ENCODE peak calls at places on chromosomes 7 and 10, in eight cellular contexts. S is Panc1, G is nephron progenitor cell, N is HFFc6, J is GM13977, U is GM12864, C is GM12865, T is AG09319. O is an unnamed sample.

GRCh38 chr10:21702633-21703111 is 168.6 kb downstream of the MLLT10 start:
- DNase-seq in S (no peak), C (peak), T (no peak), G (no peak), N (no peak), U (peak), J (peak), O (no peak)

GRCh38 chr7:70480913-70481579 is 650.9 kb upstream of the GALNT17 start:
- DNase-seq in U (no peak), C (no peak), J (no peak), N (no peak), G (no peak), S (no peak), T (no peak), O (no peak)

GRCh38 chr7:44145969-44146897 is 5.1 kb upstream of the MYL7 start:
- DNase-seq in C (peak), U (no peak), G (peak), T (peak), N (no peak), J (peak), S (no peak), O (peak)

GRCh38 chr7:113263749-113264148 is 145.4 kb upstream of the SMIM30 start:
- DNase-seq in G (no peak), J (no peak), U (no peak), T (no peak), C (no peak), S (no peak), N (no peak), O (no peak)

GRCh38 chr7:142459557-142459963 is 201.7 kb upstream of the PRSS58 start:
- DNase-seq in C (peak), U (peak), T (peak), G (peak), N (peak), S (no peak), J (peak), O (peak)

GRCh38 chr10:88901610-88902327 is 21.7 kb downstream of the STAMBPL1 start:
- DNase-seq in U (peak), J (peak), T (no peak), G (no peak), S (no peak), N (peak), C (peak), O (no peak)

GRCh38 chr7:139576179-139576973 is 52.9 kb downstream of the CLEC2L start:
- DNase-seq in J (no peak), U (no peak), T (no peak), G (no peak), C (no peak), S (no peak), N (no peak), O (no peak)

GRCh38 chr7:55570218-55570873 is 2.0 kb downstream of the VOPP1 start:
- DNase-seq in G (no peak), T (no peak), J (peak), C (peak), S (no peak), N (no peak), U (no peak), O (no peak)

GRCh38 chr10:123349203-123349602 is 195.0 kb downstream of the BUB3 start:
- DNase-seq in S (no peak), J (no peak), G (no peak), U (no peak), C (no peak), N (no peak), T (no peak), O (no peak)

GRCh38 chr7:101496017-101496416 is 133.1 kb downstream of the MYL10 start:
- DNase-seq in J (no peak), T (no peak), U (no peak), C (no peak), S (no peak), N (no peak), G (no peak), O (no peak)

GRCh38 chr7:90777075-90777864 is 181.1 kb downstream of the CDK14 start:
- DNase-seq in S (no peak), U (peak), C (peak), J (peak), G (no peak), N (no peak), T (no peak), O (no peak)

GRCh38 chr10:121648493-121648892 is 50.2 kb upstream of the FGFR2 start:
- DNase-seq in T (no peak), S (no peak), U (no peak), J (no peak), G (no peak), C (no peak), N (no peak), O (no peak)

GRCh38 chr10:6987536-6987945 is 407.5 kb upstream of the PRKCQ start:
- DNase-seq in U (no peak), S (no peak), T (no peak), J (no peak), N (no peak), C (no peak), G (peak), O (no peak)

GRCh38 chr7:99792983-99793382 is 9.0 kb upstream of the CYP3A4 start:
- DNase-seq in U (no peak), C (no peak), J (no peak), G (no peak), S (no peak), N (no peak), T (no peak), O (no peak)

GRCh38 chr10:127127822-127128221 is 68.6 kb downstream of the INSYN2A start:
- DNase-seq in C (no peak), S (no peak), N (no peak), U (no peak), T (no peak), J (no peak), G (no peak), O (no peak)

GRCh38 chr10:42933454-42934340 is 143.2 kb upstream of the RET start:
- DNase-seq in N (no peak), S (no peak), T (no peak), J (no peak), C (no peak), G (peak), U (no peak), O (no peak)

GRCh38 chr7:18511351-18511750 is 15.8 kb downstream of the HDAC9 start:
- DNase-seq in G (no peak), J (no peak), S (no peak), U (no peak), C (no peak), N (no peak), T (no peak), O (no peak)

GRCh38 chr10:71085689-71086438 is 126.5 kb upstream of the UNC5B start:
- DNase-seq in C (no peak), N (no peak), G (no peak), J (no peak), T (no peak), U (no peak), S (no peak), O (no peak)

GRCh38 chr7:48149058-48149457 is 22.2 kb upstream of the ABCA13 start:
- DNase-seq in U (no peak), J (no peak), C (no peak), N (no peak), S (no peak), T (no peak), G (no peak), O (no peak)

GRCh38 chr7:140625908-140626868 is 14.4 kb downstream of the DENND2A start:
- DNase-seq in G (no peak), C (no peak), S (no peak), J (no peak), U (no peak), T (peak), N (peak), O (peak)

GRCh38 chr10:58467931-58468635 is 44.6 kb upstream of the BICC1 start:
- DNase-seq in S (no peak), J (no peak), C (no peak), T (no peak), N (no peak), U (no peak), G (no peak), O (no peak)

GRCh38 chr10:77504196-77504869 is 133.3 kb downstream of the KCNMA1 start:
- DNase-seq in J (no peak), S (no peak), C (no peak), T (no peak), G (no peak), U (no peak), N (peak), O (peak)

GRCh38 chr7:66739953-66740301 is 606 bp upstream of the RABGEF1 start:
- DNase-seq in G (no peak), T (no peak), C (peak), J (no peak), U (no peak), N (no peak), S (no peak), O (no peak)

GRCh38 chr7:132977234-132977633 is 104.7 kb downstream of the CHCHD3 start:
- DNase-seq in T (no peak), N (no peak), G (no peak), S (no peak), C (no peak), J (no peak), U (no peak), O (no peak)

GRCh38 chr7:123372368-123372767 is 162.0 kb downstream of the IQUB start:
- DNase-seq in T (no peak), C (no peak), N (no peak), J (no peak), S (no peak), U (no peak), G (no peak), O (peak)

GRCh38 chr10:122492955-122493597 is 31.7 kb downstream of the HTRA1 start:
- DNase-seq in J (no peak), T (peak), C (no peak), S (no peak), N (no peak), G (no peak), U (no peak), O (peak)

GRCh38 chr10:110496553-110497437 is 912 bp upstream of the DUSP5 start:
- DNase-seq in G (no peak), S (no peak), U (no peak), N (no peak), T (no peak), C (no peak), J (no peak), O (no peak)

GRCh38 chr10:59362991-59363390 is 642 bp upstream of the FAM13C start:
- DNase-seq in J (no peak), G (peak), U (no peak), N (no peak), S (no peak), T (no peak), C (no peak), O (no peak)

GRCh38 chr10:34098817-34099567 is 716.1 kb downstream of the PARD3 start:
- DNase-seq in C (peak), U (no peak), N (no peak), S (no peak), T (no peak), G (no peak), J (no peak), O (no peak)

GRCh38 chr7:137878333-137878961 is 31.7 kb upstream of the DGKI start:
- DNase-seq in U (no peak), S (no peak), G (no peak), J (no peak), C (no peak), N (peak), T (no peak), O (no peak)

GRCh38 chr10:61835069-61835908 is 66.2 kb upstream of the ARID5B start:
- DNase-seq in J (no peak), N (peak), C (peak), T (peak), G (no peak), U (peak), S (no peak), O (peak)

GRCh38 chr10:29616542-29616941 is 18.2 kb downstream of the SVIL start:
- DNase-seq in G (no peak), C (no peak), T (no peak), U (no peak), J (no peak), S (no peak), N (no peak), O (no peak)

GRCh38 chr10:88499569-88500470 is 83.3 kb downstream of the RNLS start:
- DNase-seq in G (no peak), T (no peak), S (no peak), J (no peak), U (no peak), C (no peak), N (peak), O (peak)

GRCh38 chr7:23469961-23470250 is 385 bp downstream of the IGF2BP3 start:
- DNase-seq in N (no peak), S (no peak), C (no peak), U (no peak), T (no peak), G (no peak), J (no peak), O (no peak)

GRCh38 chr7:134293029-134293740 is 23.5 kb downstream of the SLC35B4 start:
- DNase-seq in J (peak), T (no peak), U (peak), C (peak), N (no peak), S (no peak), G (no peak), O (no peak)

GRCh38 chr7:140885735-140886334 is 38.9 kb downstream of the BRAF start:
- DNase-seq in N (no peak), U (no peak), J (no peak), G (no peak), T (no peak), C (no peak), S (no peak), O (no peak)

GRCh38 chr10:30842185-30842584 is 189.5 kb downstream of the ZNF438 start:
- DNase-seq in C (no peak), U (no peak), T (no peak), J (no peak), S (no peak), G (no peak), N (no peak), O (no peak)
- TF ChIP-seq CTCF in C (no peak), U (no peak), T (no peak), J (no peak), S (no peak), G (no peak), N (no peak), O (no peak)

DNA sequence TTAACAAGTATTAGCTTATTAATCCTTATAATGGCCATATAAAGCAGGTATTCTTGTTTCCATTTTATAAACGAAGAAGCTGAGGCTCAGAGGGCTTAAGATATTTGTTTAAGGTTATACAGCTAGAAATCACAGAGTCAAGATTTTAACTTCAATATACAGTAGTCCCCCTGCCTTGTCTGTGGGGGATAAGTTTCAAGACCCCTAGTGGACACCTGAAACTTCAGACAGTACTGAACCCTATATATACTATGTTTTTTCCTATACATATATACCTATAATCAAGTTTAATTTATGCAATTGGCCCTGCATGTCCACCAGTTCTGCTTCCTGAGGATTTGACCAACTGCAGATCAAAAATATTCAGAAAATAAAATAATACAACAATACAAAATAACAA is 44.4 kb upstream of the STRIP2 start:
- DNase-seq in J (no peak), T (no peak), G (no peak), N (no peak), S (no peak), U (no peak), C (no peak), O (no peak)
- TF ChIP-seq CTCF in J (no peak), T (no peak), G (no peak), N (peak), S (no peak), U (no peak), C (no peak), O (no peak)

DNA sequence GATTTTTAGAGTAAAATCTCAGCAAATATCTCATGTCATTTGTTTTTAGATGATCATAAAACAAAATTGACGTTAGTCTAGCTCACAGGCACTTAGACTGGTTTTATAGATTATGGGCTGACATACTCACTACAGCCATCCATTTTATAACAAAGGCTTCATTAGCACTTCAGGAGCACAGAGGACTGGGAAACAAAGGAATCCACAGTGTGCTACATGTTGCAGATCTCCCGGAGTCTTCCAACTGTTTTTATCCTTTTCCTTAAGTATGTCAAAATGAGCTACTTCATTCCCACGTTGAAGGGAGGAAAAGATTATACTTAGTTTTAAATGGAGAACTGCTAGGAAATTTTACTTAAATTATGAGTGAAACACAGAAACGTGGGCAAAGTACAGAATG is 15.9 kb upstream of the SCRN1 start:
- DNase-seq in T (no peak), N (no peak), U (no peak), J (no peak), G (no peak), S (no peak), C (no peak), O (no peak)
- TF ChIP-seq CTCF in T (no peak), N (no peak), U (no peak), J (no peak), G (no peak), S (no peak), C (no peak), O (no peak)

GRCh38 chr10:11285171-11285570 is 267.5 kb downstream of the CELF2 start:
- DNase-seq in J (no peak), N (peak), T (no peak), U (no peak), C (no peak), S (no peak), G (no peak), O (no peak)
- TF ChIP-seq CTCF in J (no peak), N (no peak), T (no peak), U (no peak), C (no peak), S (no peak), G (no peak), O (no peak)

GRCh38 chr7:93562106-93562505 is 12.4 kb downstream of the CALCR start:
- DNase-seq in N (no peak), G (no peak), C (no peak), J (no peak), T (no peak), S (no peak), U (no peak), O (no peak)

GRCh38 chr7:93563584-93563983 is 10.9 kb downstream of the CALCR start:
- DNase-seq in S (no peak), G (no peak), C (no peak), T (no peak), J (no peak), N (no peak), U (no peak), O (no peak)

GRCh38 chr7:93559624-93560491 is 14.7 kb downstream of the CALCR start:
- DNase-seq in G (no peak), U (no peak), J (no peak), T (no peak), S (no peak), N (no peak), C (no peak), O (no peak)

GRCh38 chr7:93558705-93559614 is 15.6 kb downstream of the CALCR start:
- DNase-seq in J (no peak), T (no peak), C (no peak), U (no peak), S (no peak), N (no peak), G (no peak), O (no peak)
- TF ChIP-seq CTCF in J (no peak), T (no peak), C (no peak), U (no peak), S (no peak), N (no peak), G (no peak), O (no peak)

DNA sequence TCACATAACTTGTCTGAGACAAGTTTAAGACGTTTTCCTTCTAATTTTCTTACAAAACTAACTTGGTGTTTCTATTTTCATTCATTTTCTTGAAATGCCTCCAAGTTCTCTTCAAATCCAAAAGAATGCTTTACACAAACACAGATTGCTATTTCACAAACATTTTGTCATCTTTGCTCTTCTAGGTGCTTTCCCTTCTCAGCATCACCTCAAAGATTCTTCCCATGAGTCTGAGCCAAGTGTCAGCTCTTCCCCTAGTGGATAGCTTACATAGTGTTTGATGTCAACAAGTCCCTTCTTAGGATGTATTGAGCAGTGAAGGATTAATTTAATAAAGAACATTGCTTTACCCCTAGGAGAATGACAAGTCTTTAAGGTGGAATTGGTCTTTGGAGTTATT is 38.1 kb upstream of the SEMA3A start:
- DNase-seq in T (no peak), G (no peak), J (no peak), N (peak), U (no peak), S (no peak), C (no peak), O (peak)
- TF ChIP-seq CTCF in T (peak), G (no peak), J (no peak), N (peak), U (no peak), S (no peak), C (no peak), O (peak)

GRCh38 chr7:83366629-83367028 is 203.9 kb upstream of the PCLO start:
- DNase-seq in S (no peak), U (no peak), G (no peak), T (no peak), C (no peak), N (no peak), J (no peak), O (no peak)
- TF ChIP-seq CTCF in S (peak), U (no peak), G (no peak), T (no peak), C (no peak), N (peak), J (no peak), O (no peak)

GRCh38 chr7:36084485-36085091 is 68.5 kb upstream of the EEPD1 start:
- DNase-seq in U (no peak), N (no peak), G (peak), S (no peak), J (no peak), C (no peak), T (peak), O (peak)
- TF ChIP-seq CTCF in U (no peak), N (peak), G (peak), S (peak), J (no peak), C (no peak), T (peak), O (peak)

GRCh38 chr10:35574924-35575352 is 30.2 kb upstream of the GJD4 start:
- DNase-seq in T (peak), C (no peak), N (peak), S (no peak), G (no peak), U (no peak), J (no peak), O (peak)
- TF ChIP-seq CTCF in T (peak), C (peak), N (peak), S (peak), G (no peak), U (peak), J (no peak), O (peak)

O was measured in fibroblast of villous mesenchyme.